ENCODE peak calls at places on chromosome 4, in six cellular contexts. L, B, O, A, H and Z are unnamed samples.

GRCh38 chr4:135508006-135508714 is 1306.6 kb upstream of the PABPC4L start:
- DNase-seq in L (no peak), B (no peak), O (peak), A (peak), H (peak), Z (peak)

GRCh38 chr4:81550005-81550896 is 78.5 kb upstream of the RASGEF1B start:
- DNase-seq in L (peak), B (no peak), O (no peak), A (peak), H (peak), Z (peak)

GRCh38 chr4:154014401-154015105 is 225.7 kb upstream of the SFRP2 start:
- DNase-seq in L (no peak), B (no peak), O (no peak), A (peak), H (no peak), Z (peak)

GRCh38 chr4:6087669-6088068 is 69.4 kb upstream of the C4orf50 start:
- DNase-seq in L (no peak), B (peak), O (peak), A (peak), H (peak), Z (peak)

GRCh38 chr4:113106076-113106475 is 56.6 kb downstream of the ANK2 start:
- DNase-seq in L (no peak), B (peak), O (peak), A (peak), H (peak), Z (peak)

GRCh38 chr4:24876431-24876830 is 36.4 kb downstream of the CCDC149 start:
- DNase-seq in L (no peak), B (no peak), O (no peak), A (no peak), H (no peak), Z (no peak)

GRCh38 chr4:81896936-81897335 is 425.2 kb upstream of the RASGEF1B start:
- DNase-seq in L (no peak), B (no peak), O (no peak), A (no peak), H (no peak), Z (no peak)

GRCh38 chr4:151347891-151348290 is 22.5 kb upstream of the SH3D19 start:
- DNase-seq in L (no peak), B (no peak), O (no peak), A (no peak), H (no peak), Z (no peak)

GRCh38 chr4:44150091-44150576 is 298.5 kb downstream of the KCTD8 start:
- DNase-seq in L (no peak), B (no peak), O (peak), A (peak), H (peak), Z (peak)

GRCh38 chr4:9898596-9899345 is 117.3 kb downstream of the DRD5 start:
- DNase-seq in L (no peak), B (peak), O (peak), A (peak), H (peak), Z (peak)

GRCh38 chr4:122831515-122832196 is 5.0 kb downstream of the FGF2 start:
- DNase-seq in L (no peak), B (no peak), O (no peak), A (peak), H (no peak), Z (peak)
- H3K4me3 ChIP-seq in L (no peak), B (no peak), O (no peak), A (peak), H (no peak), Z (no peak)

DNA sequence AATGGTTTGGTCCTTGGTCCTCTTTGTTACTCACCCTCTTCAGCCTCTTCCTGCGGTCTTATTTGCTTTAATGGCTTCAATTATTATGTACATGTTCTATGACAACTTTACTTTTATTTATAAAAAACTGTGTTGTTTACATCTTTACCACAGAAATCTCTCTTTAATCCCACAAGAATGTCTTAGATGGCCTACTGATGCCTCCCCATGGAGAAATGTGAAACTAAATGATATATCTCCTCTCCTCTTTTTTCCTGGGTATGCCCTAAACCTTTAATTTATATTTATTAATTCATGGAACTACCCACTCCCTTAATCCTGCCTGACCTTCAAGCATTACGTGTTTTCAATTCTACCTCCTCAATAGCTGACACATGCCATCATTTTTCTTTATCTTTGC is 573.2 kb downstream of the CENPC start:
- DNase-seq in L (no peak), B (no peak), O (peak), A (peak), H (no peak), Z (no peak)
- TF ChIP-seq CTCF in L (no peak), B (no peak), O (no peak), A (no peak), H (no peak), Z (no peak)

DNA sequence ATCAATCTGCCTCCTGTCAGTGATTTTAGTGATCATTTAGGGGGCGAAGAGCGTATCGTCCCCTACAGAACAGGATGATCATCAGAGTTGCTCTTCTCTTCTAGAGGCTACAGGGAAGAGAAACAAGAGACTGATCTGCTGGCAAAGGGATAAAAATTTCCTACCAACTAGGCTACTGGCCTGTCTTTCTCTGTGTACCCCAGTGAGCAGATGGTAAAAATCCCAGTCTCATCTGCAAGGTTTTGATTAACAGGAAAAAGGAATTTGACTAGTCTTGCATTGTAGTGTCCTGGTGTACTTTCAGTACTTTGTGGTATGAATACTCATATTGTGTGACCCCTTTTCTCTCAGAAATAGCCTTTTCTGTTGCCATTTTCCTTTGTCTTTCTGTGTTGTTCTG is 21.8 kb upstream of the AADAT start:
- DNase-seq in L (no peak), B (no peak), O (no peak), A (no peak), H (no peak), Z (no peak)
- H3K4me3 ChIP-seq in L (no peak), B (no peak), O (no peak), A (no peak), H (no peak), Z (no peak)

GRCh38 chr4:126533176-126533575 is 1099.6 kb upstream of the INTU start:
- DNase-seq in L (no peak), B (no peak), O (peak), A (peak), H (peak), Z (peak)
- TF ChIP-seq CTCF in L (no peak), B (no peak), O (no peak), A (no peak), H (no peak), Z (no peak)

DNA sequence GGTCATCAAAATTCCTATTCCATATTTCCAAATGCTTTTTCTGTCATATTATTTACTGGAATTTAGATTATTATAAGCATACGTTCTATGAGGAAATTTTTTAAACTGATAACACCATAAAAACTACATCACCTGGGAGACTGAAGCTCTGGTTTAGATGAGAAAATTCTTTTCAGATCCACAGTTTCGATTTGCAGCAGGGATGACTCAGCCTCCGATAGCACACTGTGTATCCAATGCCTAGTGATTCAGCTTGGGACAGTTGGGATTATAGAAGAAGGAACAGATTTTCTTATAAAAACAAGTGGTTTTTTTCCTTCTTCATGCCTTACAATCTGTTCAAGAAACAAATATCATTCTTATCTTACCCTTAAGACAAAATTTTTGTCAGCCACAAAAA is 129.0 kb downstream of the FBXO8 start:
- DNase-seq in L (no peak), B (no peak), O (peak), A (peak), H (peak), Z (peak)
- H3K4me3 ChIP-seq in L (no peak), B (no peak), O (peak), A (peak), H (no peak), Z (peak)

GRCh38 chr4:139142097-139142496 is 34.9 kb downstream of the ELF2 start:
- DNase-seq in L (no peak), B (no peak), O (no peak), A (no peak), H (no peak), Z (no peak)
- TF ChIP-seq CTCF in L (no peak), B (no peak), O (no peak), A (no peak), H (no peak), Z (no peak)

DNA sequence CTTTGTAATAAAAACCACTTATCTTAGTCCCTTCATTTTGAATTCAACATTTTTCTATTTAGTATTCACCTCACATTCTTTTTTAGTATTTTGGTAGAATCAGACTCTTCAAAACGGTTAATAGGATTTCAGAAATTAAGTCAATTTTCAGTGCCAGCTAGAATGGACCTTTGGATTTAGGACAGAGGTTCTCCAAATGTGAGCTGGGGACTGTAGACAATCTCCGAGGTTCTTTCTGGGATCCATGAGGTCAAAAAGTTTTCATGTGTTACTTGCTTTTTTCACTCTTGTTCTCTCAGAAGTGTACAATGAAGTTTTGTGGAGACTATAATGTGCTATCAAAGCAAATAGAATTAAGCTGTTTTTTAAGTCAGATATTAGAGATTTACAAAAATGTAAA is 2.3 kb upstream of the UGDH start:
- DNase-seq in L (no peak), B (no peak), O (no peak), A (no peak), H (no peak), Z (no peak)
- H3K4me3 ChIP-seq in L (no peak), B (no peak), O (no peak), A (no peak), H (no peak), Z (no peak)